ENCODE peak calls at places on chromosomes 12 and 14, in four cellular contexts. One of them, this sample, is unnamed.

GRCh38 chr12:57734586-57734985 is 4.0 kb downstream of the AGAP2 start:
- DNase-seq in AG10803: no peak
- DNase-seq in RWPE2: no peak
- DNase-seq in astrocyte of the cerebellum: no peak
- DNase-seq in this sample: no peak

GRCh38 chr12:104605685-104606084 is 148.9 kb downstream of the CHST11 start:
- DNase-seq in astrocyte of the cerebellum: no peak
- DNase-seq in AG10803: peak
- DNase-seq in RWPE2: no peak
- DNase-seq in this sample: no peak

GRCh38 chr12:7989827-7990491 is 42.6 kb upstream of the FOXJ2 start:
- DNase-seq in AG10803: no peak
- DNase-seq in astrocyte of the cerebellum: no peak
- DNase-seq in RWPE2: no peak
- DNase-seq in this sample: no peak

GRCh38 chr12:69348162-69348938 is at the start of gene LYZ:
- DNase-seq in AG10803: no peak
- DNase-seq in RWPE2: no peak
- DNase-seq in astrocyte of the cerebellum: no peak
- DNase-seq in this sample: no peak

GRCh38 chr14:20682435-20683124 is 1.8 kb upstream of the RNASE4 start:
- DNase-seq in AG10803: peak
- DNase-seq in RWPE2: peak
- DNase-seq in astrocyte of the cerebellum: peak
- DNase-seq in this sample: peak

GRCh38 chr14:93987815-93988476 is 9.2 kb upstream of the CCDC197 start:
- DNase-seq in RWPE2: peak
- DNase-seq in astrocyte of the cerebellum: no peak
- DNase-seq in AG10803: no peak
- DNase-seq in this sample: no peak

GRCh38 chr14:101593411-101594181 is 32.3 kb downstream of the DIO3 start:
- DNase-seq in AG10803: no peak
- DNase-seq in RWPE2: no peak
- DNase-seq in astrocyte of the cerebellum: no peak
- DNase-seq in this sample: no peak

GRCh38 chr12:38919191-38919590 is 13.8 kb upstream of the CPNE8 start:
- DNase-seq in RWPE2: no peak
- DNase-seq in AG10803: no peak
- DNase-seq in astrocyte of the cerebellum: no peak
- DNase-seq in this sample: no peak

GRCh38 chr12:13210543-13211190 is 14.1 kb downstream of the EMP1 start:
- DNase-seq in RWPE2: no peak
- DNase-seq in AG10803: no peak
- DNase-seq in astrocyte of the cerebellum: no peak
- DNase-seq in this sample: no peak

GRCh38 chr12:126860210-126860609 is 1406.8 kb upstream of the TMEM132C start:
- DNase-seq in astrocyte of the cerebellum: no peak
- DNase-seq in RWPE2: no peak
- DNase-seq in AG10803: no peak
- DNase-seq in this sample: no peak

GRCh38 chr14:36518031-36518585 is 1.9 kb downstream of the NKX2-1 start:
- DNase-seq in RWPE2: peak
- DNase-seq in astrocyte of the cerebellum: no peak
- DNase-seq in AG10803: no peak
- DNase-seq in this sample: no peak

GRCh38 chr12:62214847-62215246 is 45.4 kb upstream of the USP15 start:
- DNase-seq in AG10803: no peak
- DNase-seq in RWPE2: no peak
- DNase-seq in astrocyte of the cerebellum: no peak
- DNase-seq in this sample: no peak

GRCh38 chr14:101791919-101792572 is 30.5 kb downstream of the PPP2R5C start:
- DNase-seq in astrocyte of the cerebellum: peak
- DNase-seq in AG10803: peak
- DNase-seq in RWPE2: no peak
- DNase-seq in this sample: peak

GRCh38 chr12:120235369-120236123 is 30.0 kb downstream of the PXN start:
- DNase-seq in astrocyte of the cerebellum: no peak
- DNase-seq in RWPE2: no peak
- DNase-seq in AG10803: no peak
- DNase-seq in this sample: no peak

GRCh38 chr12:30201301-30202160 is 417.8 kb upstream of the TMTC1 start:
- DNase-seq in AG10803: no peak
- DNase-seq in RWPE2: no peak
- DNase-seq in astrocyte of the cerebellum: no peak
- DNase-seq in this sample: no peak

GRCh38 chr14:95222151-95222631 is 64.9 kb upstream of the DICER1 start:
- DNase-seq in RWPE2: no peak
- DNase-seq in astrocyte of the cerebellum: peak
- DNase-seq in AG10803: peak
- DNase-seq in this sample: no peak

GRCh38 chr12:18158774-18159557 is 69.0 kb upstream of the RERGL start:
- DNase-seq in astrocyte of the cerebellum: no peak
- DNase-seq in AG10803: peak
- DNase-seq in RWPE2: no peak
- DNase-seq in this sample: no peak

GRCh38 chr12:99772274-99772673 is 124.7 kb downstream of the GARIN6 start:
- DNase-seq in astrocyte of the cerebellum: no peak
- DNase-seq in RWPE2: no peak
- DNase-seq in AG10803: no peak
- DNase-seq in this sample: no peak

GRCh38 chr14:75982724-75983358 is 1.0 kb upstream of the TGFB3 start:
- DNase-seq in AG10803: peak
- DNase-seq in astrocyte of the cerebellum: no peak
- DNase-seq in RWPE2: no peak
- DNase-seq in this sample: no peak

GRCh38 chr14:50854521-50854920 is 17.3 kb upstream of the ABHD12B start:
- DNase-seq in RWPE2: no peak
- DNase-seq in AG10803: no peak
- DNase-seq in astrocyte of the cerebellum: no peak
- DNase-seq in this sample: no peak

GRCh38 chr14:30874999-30875787 is 834 bp downstream of the COCH start:
- DNase-seq in astrocyte of the cerebellum: no peak
- DNase-seq in RWPE2: no peak
- DNase-seq in AG10803: no peak
- DNase-seq in this sample: no peak

GRCh38 chr14:45253754-45254300 is 825 bp upstream of the MIS18BP1 start:
- DNase-seq in astrocyte of the cerebellum: no peak
- DNase-seq in RWPE2: no peak
- DNase-seq in AG10803: peak
- DNase-seq in this sample: no peak

GRCh38 chr14:44370727-44371126 is 136.4 kb downstream of the FSCB start:
- DNase-seq in RWPE2: no peak
- DNase-seq in AG10803: no peak
- DNase-seq in astrocyte of the cerebellum: no peak
- DNase-seq in this sample: no peak

GRCh38 chr14:97978336-97978735 is 1181.2 kb downstream of the VRK1 start:
- DNase-seq in AG10803: peak
- DNase-seq in astrocyte of the cerebellum: peak
- DNase-seq in RWPE2: peak
- DNase-seq in this sample: no peak
- TF ChIP-seq CTCF in AG10803: peak
- TF ChIP-seq CTCF in astrocyte of the cerebellum: peak
- TF ChIP-seq CTCF in RWPE2: peak
- TF ChIP-seq CTCF in this sample: peak

GRCh38 chr14:90756755-90757345 is 59.4 kb downstream of the TTC7B start:
- DNase-seq in AG10803: no peak
- DNase-seq in astrocyte of the cerebellum: no peak
- DNase-seq in RWPE2: no peak
- DNase-seq in this sample: no peak
- TF ChIP-seq CTCF in AG10803: no peak
- TF ChIP-seq CTCF in astrocyte of the cerebellum: peak
- TF ChIP-seq CTCF in RWPE2: no peak
- TF ChIP-seq CTCF in this sample: no peak

DNA sequence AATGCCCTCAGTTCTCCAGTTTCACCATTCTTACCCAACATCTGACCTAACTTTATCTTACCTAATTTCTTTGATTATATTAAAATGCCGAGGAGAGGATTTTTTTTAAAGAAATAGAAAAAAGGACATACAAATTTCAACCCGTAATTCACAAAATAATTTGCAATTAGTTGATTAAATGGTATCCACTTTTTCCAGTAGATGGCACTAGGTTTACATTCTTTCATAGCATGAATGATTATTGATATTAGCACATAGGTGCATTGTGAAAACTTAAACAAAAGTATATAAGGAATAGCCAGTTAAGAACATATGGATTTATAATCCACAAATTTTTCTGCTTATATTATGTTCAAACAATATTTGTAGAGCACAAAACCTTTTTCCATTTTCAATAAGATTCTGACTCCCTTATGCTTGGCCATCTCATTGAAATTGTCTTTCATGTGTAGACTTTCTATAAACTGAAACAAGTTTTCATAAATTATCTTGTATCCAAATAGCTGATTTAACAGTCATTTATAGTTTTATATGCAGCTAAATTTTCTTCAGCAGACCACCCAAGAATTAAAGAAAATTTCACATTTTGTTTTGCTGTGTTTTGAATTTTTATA is 35.3 kb downstream of the MSRB3 start:
- DNase-seq in astrocyte of the cerebellum: no peak
- DNase-seq in AG10803: peak
- DNase-seq in RWPE2: no peak
- DNase-seq in this sample: no peak
- TF ChIP-seq CTCF in astrocyte of the cerebellum: no peak
- TF ChIP-seq CTCF in AG10803: peak
- TF ChIP-seq CTCF in RWPE2: peak
- TF ChIP-seq CTCF in this sample: peak

DNA sequence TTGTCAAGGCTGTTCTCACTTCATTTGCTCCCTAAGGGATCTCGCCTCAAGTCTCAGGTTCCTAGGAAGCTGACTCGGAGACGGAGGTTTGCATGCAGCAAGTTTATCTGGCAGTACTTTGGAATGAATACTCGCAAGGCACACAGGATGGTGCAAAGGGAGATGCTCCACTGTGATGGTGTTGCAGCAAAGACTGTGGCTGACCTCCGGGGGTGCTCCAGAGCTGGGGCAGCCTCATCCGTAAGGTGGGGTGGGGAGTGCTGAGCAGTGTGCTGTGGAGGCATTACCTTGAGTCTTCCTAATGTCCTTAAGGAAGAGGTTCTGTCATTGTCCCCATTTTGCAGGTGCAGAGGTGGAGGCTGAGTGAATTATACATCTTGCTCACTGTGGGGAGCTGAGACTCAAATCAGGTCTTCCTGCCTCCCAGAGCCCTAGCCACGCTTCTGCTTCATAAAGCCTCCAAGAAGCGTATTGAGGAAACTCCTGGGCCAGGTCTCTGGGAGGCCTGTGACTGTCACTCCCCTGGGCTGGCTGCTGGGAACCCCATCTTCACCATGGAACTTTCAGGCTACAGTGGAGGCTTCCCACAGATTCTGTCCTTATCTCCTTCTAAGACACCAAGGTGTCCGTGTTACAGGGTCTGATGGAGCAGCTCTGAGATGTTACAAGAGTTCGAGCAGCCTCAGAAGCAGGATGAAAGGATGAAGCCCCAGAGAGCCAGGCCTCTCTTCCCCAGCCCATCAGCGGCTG is 39.5 kb downstream of the GALNT16 start:
- DNase-seq in AG10803: no peak
- DNase-seq in RWPE2: peak
- DNase-seq in astrocyte of the cerebellum: no peak
- DNase-seq in this sample: no peak
- TF ChIP-seq CTCF in AG10803: peak
- TF ChIP-seq CTCF in RWPE2: peak
- TF ChIP-seq CTCF in astrocyte of the cerebellum: peak
- TF ChIP-seq CTCF in this sample: peak

This sample was measured in AG09319.